ENCODE peak calls at places on chromosomes 12 and 14, in four cellular contexts. W is NCI-H1417 treated with DMSO at 0.1 percent for 48 hours, D is stromal cell of bone marrow, M is AML-193. Y is an unnamed sample.

GRCh38 chr12:6310771-6311610 is 509 bp downstream of the PLEKHG6 start:
- DNase-seq in D (no peak), M (no peak), W (no peak), Y (no peak)

GRCh38 chr12:4323400-4323799 is 2.4 kb downstream of the TIGAR start:
- DNase-seq in M (peak), D (no peak), W (no peak), Y (no peak)

GRCh38 chr12:81005635-81006034 is 67.9 kb upstream of the LIN7A start:
- DNase-seq in D (no peak), W (no peak), M (no peak), Y (no peak)

GRCh38 chr12:114045333-114045732 is 79.2 kb upstream of the RBM19 start:
- DNase-seq in M (no peak), W (no peak), D (no peak), Y (no peak)

GRCh38 chr14:70143306-70143705 is 45.4 kb downstream of the SLC8A3 start:
- DNase-seq in M (no peak), D (no peak), W (no peak), Y (no peak)

GRCh38 chr12:49930515-49931288 is 19.8 kb upstream of the AQP2 start:
- DNase-seq in W (no peak), M (no peak), D (peak), Y (peak)

GRCh38 chr12:50275545-50275944 is 7.8 kb downstream of the LIMA1 start:
- DNase-seq in M (no peak), D (no peak), W (no peak), Y (no peak)

GRCh38 chr14:70002589-70003240 is 123.5 kb downstream of the SMOC1 start:
- DNase-seq in D (no peak), W (peak), M (no peak), Y (no peak)

GRCh38 chr14:102777711-102778615 is 714 bp downstream of the TRAF3 start:
- DNase-seq in W (no peak), M (no peak), D (no peak), Y (no peak)

GRCh38 chr12:110934093-110934852 is 13.9 kb upstream of the MYL2 start:
- DNase-seq in W (no peak), M (no peak), D (no peak), Y (no peak)

GRCh38 chr12:112130461-112130998 is 5.2 kb downstream of the TRAFD1 start:
- DNase-seq in W (no peak), D (no peak), M (peak), Y (no peak)

GRCh38 chr14:75971509-75971908 is 10.3 kb downstream of the TGFB3 start:
- DNase-seq in M (no peak), D (no peak), W (no peak), Y (no peak)

GRCh38 chr12:83042441-83043215 is 355.9 kb downstream of the TMTC2 start:
- DNase-seq in W (no peak), D (no peak), M (no peak), Y (peak)

GRCh38 chr12:96083020-96083489 is 47.7 kb upstream of the LTA4H start:
- DNase-seq in W (no peak), M (no peak), D (no peak), Y (no peak)

Y was measured in skeletal muscle cell.